ENCODE peak calls at places on chromosomes 13 and 19, in eight cellular contexts. C, A, O, T, R, N, W and F are unnamed samples.

GRCh38 chr13:85828094-85828684 is 29.0 kb upstream of the SLITRK6 start:
- DNase-seq in C (peak), T (no peak), O (no peak), W (no peak), A (peak), N (no peak), R (peak), F (peak)

GRCh38 chr19:42683917-42684513 is 56.3 kb downstream of the PSG3 start:
- DNase-seq in W (no peak), A (peak), N (no peak), O (peak), C (peak), R (no peak), T (no peak), F (no peak)

GRCh38 chr19:33295621-33296472 is 6.5 kb downstream of the CEBPA start:
- DNase-seq in A (no peak), O (no peak), N (no peak), C (no peak), R (no peak), W (no peak), T (no peak), F (no peak)

GRCh38 chr19:33434090-33434885 is 60.8 kb downstream of the CEBPG start:
- DNase-seq in C (no peak), R (no peak), T (no peak), O (no peak), A (no peak), W (no peak), N (no peak), F (no peak)

GRCh38 chr19:29576761-29577661 is 29.1 kb upstream of the POP4 start:
- DNase-seq in O (no peak), W (no peak), C (peak), T (no peak), R (no peak), A (no peak), N (no peak), F (peak)

GRCh38 chr13:110480161-110480560 is 81.4 kb downstream of the RAB20 start:
- DNase-seq in T (no peak), O (no peak), R (no peak), N (no peak), A (no peak), W (no peak), C (no peak), F (no peak)

GRCh38 chr13:95536629-95537241 is 15.8 kb upstream of the CLDN10 start:
- DNase-seq in O (no peak), N (no peak), T (no peak), C (peak), W (no peak), A (peak), R (no peak), F (no peak)

GRCh38 chr13:106496072-106496997 is 39.1 kb downstream of the EFNB2 start:
- DNase-seq in O (no peak), W (no peak), N (no peak), T (no peak), C (no peak), R (no peak), A (peak), F (no peak)

GRCh38 chr13:93558637-93559036 is 332.0 kb downstream of the GPC6 start:
- DNase-seq in C (peak), A (no peak), T (no peak), O (no peak), N (no peak), W (no peak), R (no peak), F (no peak)

GRCh38 chr19:28285078-28285477 is 927.9 kb downstream of the UQCRFS1 start:
- DNase-seq in A (no peak), C (no peak), O (no peak), R (no peak), T (no peak), W (no peak), N (no peak), F (no peak)

GRCh38 chr13:73335938-73336337 is 277.1 kb downstream of the KLF5 start:
- DNase-seq in N (no peak), A (no peak), T (no peak), C (no peak), R (no peak), O (no peak), W (no peak), F (no peak)

GRCh38 chr13:40668335-40668734 is 1.9 kb upstream of the FOXO1 start:
- DNase-seq in O (peak), T (peak), W (no peak), C (no peak), R (no peak), N (peak), A (no peak), F (peak)

GRCh38 chr19:15091918-15092753 is 10.1 kb downstream of the OR1I1 start:
- DNase-seq in R (peak), T (peak), O (peak), C (peak), W (peak), N (no peak), A (peak), F (peak)

GRCh38 chr19:12638611-12639182 is 27.8 kb downstream of the MAN2B1 start:
- DNase-seq in N (no peak), O (no peak), T (no peak), C (no peak), R (no peak), W (no peak), A (no peak), F (no peak)

GRCh38 chr19:1295169-1296012 is 9.7 kb downstream of the EFNA2 start:
- DNase-seq in W (no peak), A (peak), N (no peak), R (no peak), O (peak), T (no peak), C (no peak), F (peak)

GRCh38 chr19:6720369-6721112 is at the start of gene C3:
- DNase-seq in C (peak), R (no peak), N (peak), A (peak), T (no peak), O (no peak), W (peak), F (no peak)

GRCh38 chr19:46413262-46414031 is at the start of gene CCDC8:
- DNase-seq in T (no peak), C (peak), A (peak), O (peak), N (peak), W (peak), R (peak), F (no peak)

GRCh38 chr13:67844544-67844943 is 614.4 kb upstream of the PCDH9 start:
- DNase-seq in R (no peak), T (no peak), A (no peak), N (no peak), W (no peak), C (no peak), O (no peak), F (no peak)

GRCh38 chr19:19113040-19113541 is 25.2 kb downstream of the TMEM161A start:
- DNase-seq in O (peak), R (no peak), A (peak), N (no peak), C (peak), W (no peak), T (no peak), F (no peak)

GRCh38 chr19:29539131-29539530 is 13.3 kb downstream of the VSTM2B start:
- DNase-seq in W (no peak), N (no peak), A (no peak), R (no peak), C (no peak), O (no peak), T (no peak), F (no peak)

GRCh38 chr19:11495481-11495880 is 10.2 kb downstream of the ZNF653 start:
- DNase-seq in C (no peak), R (no peak), A (no peak), N (no peak), W (no peak), T (no peak), O (no peak), F (no peak)

GRCh38 chr19:19214892-19215291 is 3.1 kb downstream of the NCAN start:
- DNase-seq in W (peak), T (peak), R (peak), A (peak), O (peak), N (no peak), C (peak), F (peak)

GRCh38 chr19:58330458-58330857 is 3.7 kb downstream of the ZSCAN22 start:
- DNase-seq in C (peak), N (no peak), W (peak), T (no peak), O (no peak), A (peak), R (no peak), F (no peak)

GRCh38 chr19:36196249-36196648 is 18.2 kb downstream of the ZNF565 start:
- DNase-seq in O (no peak), N (no peak), C (no peak), R (no peak), W (no peak), T (no peak), A (no peak), F (no peak)

GRCh38 chr13:57948884-57949283 is 317.3 kb downstream of the PCDH17 start:
- DNase-seq in A (no peak), O (no peak), W (no peak), R (no peak), T (no peak), N (no peak), C (no peak), F (no peak)

GRCh38 chr13:91704398-91704797 is 306.0 kb downstream of the GPC5 start:
- DNase-seq in R (no peak), C (no peak), T (no peak), N (no peak), A (no peak), W (no peak), O (no peak), F (no peak)

GRCh38 chr13:30396434-30397075 is 25.7 kb upstream of the UBE2L5 start:
- DNase-seq in C (peak), A (peak), T (no peak), W (no peak), R (no peak), N (no peak), O (no peak), F (no peak)

GRCh38 chr19:7502552-7502951 is 13.4 kb upstream of the ZNF358 start:
- DNase-seq in O (no peak), R (no peak), C (no peak), N (no peak), T (no peak), A (no peak), W (no peak), F (no peak)

GRCh38 chr13:67106502-67107057 is 123.6 kb downstream of the PCDH9 start:
- DNase-seq in A (no peak), W (no peak), N (no peak), R (no peak), C (no peak), T (no peak), O (no peak), F (no peak)

GRCh38 chr13:50867641-50867952 is 24.1 kb upstream of the DLEU7 start:
- DNase-seq in A (no peak), W (no peak), T (no peak), R (no peak), N (no peak), C (no peak), O (no peak), F (no peak)

GRCh38 chr13:110194456-110194855 is 112.5 kb downstream of the COL4A1 start:
- DNase-seq in A (peak), C (no peak), W (no peak), T (no peak), N (no peak), R (no peak), O (no peak), F (no peak)

GRCh38 chr19:49570138-49570856 is 10.1 kb downstream of the NOSIP start:
- DNase-seq in T (no peak), W (peak), N (no peak), A (peak), R (peak), O (peak), C (peak), F (peak)

GRCh38 chr13:40994581-40995230 is 24.4 kb downstream of the ELF1 start:
- DNase-seq in C (no peak), T (no peak), O (no peak), A (no peak), W (no peak), N (no peak), R (no peak), F (peak)

GRCh38 chr19:45400192-45400591 is 4.7 kb downstream of the PPP1R13L start:
- DNase-seq in R (no peak), T (no peak), N (no peak), A (no peak), C (no peak), O (no peak), W (peak), F (no peak)

GRCh38 chr19:39842693-39843435 is 3.3 kb downstream of the FBL start:
- DNase-seq in O (no peak), A (no peak), T (no peak), R (no peak), N (no peak), W (no peak), C (no peak), F (no peak)
- TF ChIP-seq CTCF in O (peak), A (no peak), T (no peak), R (no peak), N (no peak), W (no peak), C (no peak), F (no peak)

GRCh38 chr19:4538601-4538954 is 1.3 kb downstream of the LRG1 start:
- DNase-seq in N (no peak), W (no peak), R (no peak), O (no peak), A (no peak), T (no peak), C (no peak), F (no peak)

GRCh38 chr19:4539169-4539696 is 603 bp downstream of the LRG1 start:
- DNase-seq in O (no peak), W (no peak), C (no peak), A (no peak), T (no peak), N (no peak), R (no peak), F (no peak)

GRCh38 chr19:4536798-4537197 is 1.8 kb upstream of the PLIN5 start:
- DNase-seq in N (no peak), O (no peak), C (no peak), W (no peak), A (no peak), T (no peak), R (no peak), F (no peak)

GRCh38 chr19:4539697-4540581 is at the start of gene LRG1:
- DNase-seq in T (no peak), W (peak), A (peak), N (no peak), R (no peak), O (no peak), C (no peak), F (peak)

GRCh38 chr19:4537953-4538600 is 1.8 kb downstream of the LRG1 start:
- DNase-seq in W (no peak), C (no peak), N (no peak), O (no peak), R (no peak), A (no peak), T (no peak), F (no peak)
- TF ChIP-seq CTCF in W (no peak), C (no peak), N (no peak), O (no peak), R (no peak), A (no peak), T (no peak), F (no peak)

GRCh38 chr13:37074703-37075102 is 15.2 kb upstream of the SUPT20H start:
- DNase-seq in W (no peak), N (no peak), C (peak), O (no peak), T (no peak), A (peak), R (no peak), F (no peak)
- TF ChIP-seq CTCF in W (peak), N (peak), C (peak), O (peak), T (peak), A (peak), R (no peak), F (no peak)

DNA sequence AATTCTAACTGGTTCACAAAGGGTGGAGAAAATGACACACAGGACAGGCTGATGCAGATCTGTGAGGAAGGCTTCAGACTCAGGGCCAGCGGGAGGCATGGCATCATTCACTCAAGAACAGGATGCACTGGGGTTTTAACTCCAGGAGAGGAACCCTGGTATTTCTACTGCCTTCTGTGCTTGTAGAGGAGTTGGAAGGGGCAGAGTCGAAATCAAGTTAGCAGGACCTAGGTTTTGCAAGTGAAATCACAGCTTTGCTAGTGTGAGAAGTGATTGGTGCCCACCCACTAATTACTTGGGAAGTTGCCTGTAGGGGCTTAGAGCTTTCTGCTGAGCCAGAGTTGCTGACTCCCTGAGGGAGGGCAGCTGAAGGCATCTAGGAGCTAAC is 92.7 kb downstream of the AKAP11 start:
- DNase-seq in N (no peak), T (no peak), R (no peak), W (no peak), C (no peak), A (no peak), O (no peak), F (no peak)
- TF ChIP-seq CTCF in N (no peak), T (no peak), R (no peak), W (no peak), C (no peak), A (no peak), O (no peak), F (no peak)

GRCh38 chr13:38636756-38637155 is 50.1 kb upstream of the FREM2 start:
- DNase-seq in R (no peak), T (no peak), A (no peak), N (no peak), O (no peak), W (peak), C (no peak), F (no peak)

GRCh38 chr13:38637576-38637975 is 49.3 kb upstream of the FREM2 start:
- DNase-seq in T (no peak), C (no peak), O (no peak), A (no peak), N (no peak), R (no peak), W (no peak), F (no peak)

GRCh38 chr13:38636106-38636505 is 50.8 kb upstream of the FREM2 start:
- DNase-seq in W (no peak), T (no peak), A (no peak), N (no peak), R (no peak), O (no peak), C (no peak), F (no peak)

GRCh38 chr13:38641164-38641948 is 45.5 kb upstream of the FREM2 start:
- DNase-seq in N (no peak), T (no peak), C (no peak), A (peak), O (no peak), R (no peak), W (no peak), F (no peak)
- TF ChIP-seq CTCF in N (no peak), T (no peak), C (peak), A (peak), O (peak), R (no peak), W (peak), F (no peak)

GRCh38 chr13:39418424-39418823 is 184.6 kb downstream of the LHFPL6 start:
- DNase-seq in C (no peak), R (no peak), N (no peak), W (no peak), T (no peak), A (no peak), O (no peak), F (no peak)

GRCh38 chr13:39415403-39415802 is 187.6 kb downstream of the LHFPL6 start:
- DNase-seq in N (peak), O (no peak), R (no peak), T (no peak), W (no peak), C (peak), A (peak), F (no peak)

GRCh38 chr13:39419068-39419467 is 183.9 kb downstream of the LHFPL6 start:
- DNase-seq in C (no peak), N (no peak), R (no peak), W (no peak), O (no peak), T (no peak), A (no peak), F (no peak)

GRCh38 chr13:39417643-39418042 is 185.3 kb downstream of the LHFPL6 start:
- DNase-seq in N (no peak), W (peak), A (peak), O (no peak), C (peak), R (peak), T (no peak), F (no peak)

DNA sequence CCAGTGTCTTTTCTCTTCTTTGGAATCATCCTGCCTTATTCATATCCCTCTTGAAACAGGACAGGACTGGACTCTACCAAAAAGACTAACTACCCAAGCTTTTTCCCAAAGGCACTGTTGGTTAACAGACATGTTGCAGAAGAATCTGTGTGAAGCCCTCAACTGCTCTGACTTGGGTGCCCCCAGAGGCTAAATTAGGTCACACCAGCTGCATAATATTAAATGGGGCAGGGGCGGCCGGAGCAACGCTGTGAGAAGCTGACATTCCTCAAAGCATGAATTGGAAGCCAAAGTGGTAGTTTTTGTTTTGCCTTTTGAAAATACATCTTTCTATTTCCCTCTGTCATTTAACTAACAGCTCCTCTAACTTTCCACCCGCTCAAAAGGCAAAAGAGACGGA is 185.9 kb downstream of the LHFPL6 start:
- DNase-seq in O (peak), T (no peak), C (no peak), A (peak), W (no peak), R (no peak), N (no peak), F (no peak)
- TF ChIP-seq CTCF in O (peak), T (no peak), C (peak), A (peak), W (no peak), R (peak), N (no peak), F (no peak)

DNA sequence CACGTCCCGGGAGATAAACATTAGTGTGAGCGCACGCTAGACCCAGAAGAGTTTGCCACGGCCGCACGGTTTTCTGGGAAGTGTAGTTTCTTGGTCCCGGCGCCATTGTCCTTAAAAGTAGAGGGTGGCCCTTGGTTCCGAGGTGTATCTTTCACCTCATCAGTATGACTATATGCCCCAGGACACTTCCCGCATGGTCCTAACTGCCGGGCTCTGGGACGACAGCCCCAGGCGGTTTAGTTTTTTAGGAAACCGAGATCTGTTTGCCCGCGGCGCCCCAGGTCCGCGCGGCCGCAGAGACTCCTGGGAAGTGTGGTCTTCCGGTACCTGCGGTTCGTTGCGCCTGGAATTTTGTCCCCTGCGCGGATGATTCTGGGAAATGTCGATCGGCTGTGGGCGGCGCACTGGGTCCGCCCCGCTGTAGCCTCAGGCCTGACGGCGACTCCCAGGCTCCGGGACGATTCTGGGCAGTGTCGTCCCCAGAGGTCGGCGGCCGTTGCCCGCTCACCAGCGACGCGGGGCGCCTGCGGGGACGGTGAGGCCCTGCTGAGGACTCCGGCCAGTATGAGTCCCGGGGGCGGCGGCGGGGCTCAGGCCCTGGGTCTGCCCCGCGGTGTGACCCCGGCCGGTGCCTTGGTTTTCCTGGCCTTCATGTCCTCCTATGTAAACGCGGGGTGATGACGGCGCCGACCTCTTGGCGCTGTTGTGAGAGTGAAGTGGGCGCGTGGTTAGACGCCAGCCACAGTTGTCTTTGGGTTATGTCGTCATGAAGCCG is at the start of gene ZNF181:
- DNase-seq in N (peak), W (peak), A (peak), T (peak), O (peak), C (peak), R (peak), F (peak)
- TF ChIP-seq CTCF in N (no peak), W (no peak), A (no peak), T (no peak), O (no peak), C (no peak), R (no peak), F (no peak)

DNA sequence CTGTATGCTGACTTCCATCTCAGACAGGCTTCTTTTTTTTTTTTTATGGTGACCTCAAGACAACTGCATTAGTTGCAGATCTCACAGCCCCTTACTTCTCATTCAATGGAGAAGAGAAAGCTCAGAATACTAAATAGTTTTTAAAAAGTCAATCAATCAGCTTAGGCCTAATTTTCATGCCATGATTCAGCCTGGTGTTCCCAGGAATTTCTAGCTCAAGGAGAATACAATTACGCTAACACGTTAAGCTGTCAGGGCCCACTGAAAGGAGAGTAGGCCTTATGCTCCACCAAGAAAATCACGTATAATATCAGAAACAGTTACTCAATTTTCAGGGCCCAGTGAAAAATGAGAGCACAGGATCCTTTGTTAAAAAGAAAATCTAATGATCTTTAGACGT is 1596.0 kb upstream of the MIR17HG start:
- DNase-seq in R (no peak), C (no peak), O (no peak), W (no peak), T (no peak), A (no peak), N (no peak), F (no peak)
- TF ChIP-seq CTCF in R (no peak), C (no peak), O (no peak), W (no peak), T (no peak), A (no peak), N (no peak), F (no peak)